ENCODE peak calls at places on chromosomes 2 and 18, in four cellular contexts. W is memory B cell; Z is HEK293T; S is stimulated activated CD4-positive, alpha-beta T cell treated with anti-CD3 and anti-CD28 coated beads, Interleukin-1b, Interleukin-23, amount 100 ng/mL, for 4 hours. U is an unnamed sample.

GRCh38 chr2:177984739-177985138 is 87.8 kb downstream of the PDE11A start:
- DNase-seq in S (no peak), Z (peak), W (no peak), U (no peak)

GRCh38 chr2:1886405-1886992 is 142.2 kb upstream of the PXDN start:
- DNase-seq in S (peak), Z (peak), W (no peak), U (peak)

GRCh38 chr2:195898505-195898904 is 170.1 kb downstream of the DNAH7 start:
- DNase-seq in S (no peak), Z (peak), W (no peak), U (no peak)

GRCh38 chr2:138356178-138356577 is 145.4 kb upstream of the SPOPL start:
- DNase-seq in W (no peak), Z (no peak), S (no peak), U (no peak)

GRCh38 chr18:53850918-53851317 is 373.6 kb downstream of the MBD2 start:
- DNase-seq in S (no peak), Z (no peak), W (no peak), U (no peak)

GRCh38 chr2:75466708-75467311 is 93.9 kb downstream of the EVA1A start:
- DNase-seq in Z (peak), W (peak), S (no peak), U (peak)

GRCh38 chr2:132623096-132623839 is 46.7 kb downstream of the LYPD1 start:
- DNase-seq in S (no peak), W (no peak), Z (no peak), U (no peak)

GRCh38 chr2:8597526-8598225 is 84.2 kb upstream of the ID2 start:
- DNase-seq in S (no peak), W (no peak), Z (no peak), U (peak)

GRCh38 chr18:63823516-63824219 is 48.5 kb downstream of the SERPINB7 start:
- DNase-seq in S (peak), Z (peak), W (no peak), U (peak)

GRCh38 chr2:97736608-97737330 is 23.4 kb downstream of the ZAP70 start:
- DNase-seq in W (no peak), Z (no peak), S (no peak), U (no peak)

GRCh38 chr2:241673797-241674725 is 12.6 kb downstream of the DTYMK start:
- DNase-seq in S (no peak), W (no peak), Z (peak), U (peak)

GRCh38 chr2:25587361-25587760 is 86.0 kb downstream of the DTNB start:
- DNase-seq in W (no peak), Z (no peak), S (no peak), U (no peak)

GRCh38 chr2:241773511-241774418 is 2.9 kb upstream of the GAL3ST2 start:
- DNase-seq in W (no peak), Z (no peak), S (no peak), U (peak)

GRCh38 chr2:221133941-221134340 is 438.2 kb downstream of the EPHA4 start:
- DNase-seq in Z (no peak), S (no peak), W (no peak), U (no peak)

GRCh38 chr18:37714621-37715020 is 149.0 kb upstream of the CELF4 start:
- DNase-seq in S (no peak), Z (no peak), W (no peak), U (no peak)

GRCh38 chr18:61865466-61866165 is 27.2 kb downstream of the RNF152 start:
- DNase-seq in W (no peak), Z (no peak), S (no peak), U (no peak)

GRCh38 chr2:72154386-72154785 is 6.7 kb upstream of the CYP26B1 start:
- DNase-seq in Z (no peak), W (peak), S (no peak), U (no peak)

GRCh38 chr2:20596973-20597867 is 53.7 kb downstream of the HS1BP3 start:
- DNase-seq in S (no peak), W (no peak), Z (no peak), U (peak)

GRCh38 chr2:196821195-196821594 is 12.0 kb upstream of the C2orf66 start:
- DNase-seq in Z (no peak), S (no peak), W (no peak), U (no peak)

GRCh38 chr18:27198036-27198435 is 12.9 kb upstream of the CHST9 start:
- DNase-seq in S (no peak), W (no peak), Z (no peak), U (no peak)

GRCh38 chr2:174729797-174730529 is 34.3 kb downstream of the CHRNA1 start:
- DNase-seq in W (peak), Z (no peak), S (peak), U (no peak)

GRCh38 chr2:221572821-221573429 is 821 bp upstream of the EPHA4 start:
- DNase-seq in W (no peak), S (peak), Z (peak), U (peak)